ENCODE peak calls at places on chromosomes 4 and X, in four cellular contexts. M is pancreas, T is sigmoid colon, H is tibial artery. U is an unnamed sample.

GRCh38 chrX:20527458-20528099 is 260.9 kb upstream of the RPS6KA3 start:
- DNase-seq in T (no peak), H (no peak), M (no peak), U (no peak)

GRCh38 chr4:101345271-101345595 is 2.1 kb downstream of the PPP3CA start:
- DNase-seq in T (no peak), M (no peak), H (no peak), U (no peak)

GRCh38 chr4:168908093-168908492 is 102.0 kb downstream of the CBR4 start:
- DNase-seq in H (no peak), M (no peak), T (no peak), U (no peak)

GRCh38 chr4:40552536-40552935 is 77.1 kb downstream of the RBM47 start:
- DNase-seq in H (no peak), T (no peak), M (peak), U (no peak)

GRCh38 chr4:13640149-13640671 is 12.7 kb upstream of the BOD1L1 start:
- DNase-seq in T (no peak), M (no peak), H (peak), U (peak)

GRCh38 chrX:31870267-31870666 is 798.4 kb upstream of the FTHL17 start:
- DNase-seq in H (no peak), T (no peak), M (no peak), U (no peak)

GRCh38 chr4:187171731-187172339 is 448.2 kb upstream of the FAT1 start:
- DNase-seq in H (no peak), M (no peak), T (no peak), U (peak)

GRCh38 chr4:123877561-123877960 is 481.0 kb downstream of the SPRY1 start:
- DNase-seq in H (no peak), M (no peak), T (no peak), U (no peak)

GRCh38 chrX:17635231-17635630 is 102.1 kb upstream of the SCML1 start:
- DNase-seq in T (no peak), M (no peak), H (no peak), U (no peak)

GRCh38 chr4:121053601-121054143 is 18.7 kb downstream of the NDNF start:
- DNase-seq in M (no peak), T (no peak), H (no peak), U (peak)

GRCh38 chrX:41303013-41303412 is 30.9 kb upstream of the DDX3X start:
- DNase-seq in H (no peak), T (no peak), M (no peak), U (peak)

GRCh38 chrX:19448077-19448476 is 67.2 kb downstream of the MAP3K15 start:
- DNase-seq in T (no peak), M (no peak), H (no peak), U (no peak)

GRCh38 chr4:85402371-85402770 is 72.6 kb upstream of the ARHGAP24 start:
- DNase-seq in M (no peak), H (no peak), T (no peak), U (peak)

GRCh38 chrX:39821011-39821708 is 276.6 kb downstream of the BCOR start:
- DNase-seq in T (no peak), H (no peak), M (peak), U (no peak)

GRCh38 chr4:155208258-155209054 is at the start of gene NPY2R:
- DNase-seq in H (no peak), M (peak), T (peak), U (no peak)

GRCh38 chr4:127708985-127709384 is 21.2 kb upstream of the SLC25A31 start:
- DNase-seq in H (no peak), M (no peak), T (no peak), U (peak)

GRCh38 chrX:132501606-132502005 is 12.8 kb upstream of the MBNL3 start:
- DNase-seq in H (no peak), M (no peak), T (no peak), U (no peak)

GRCh38 chr4:87414806-87415205 is 7.6 kb upstream of the NUDT9 start:
- DNase-seq in T (no peak), M (no peak), H (no peak), U (no peak)

GRCh38 chr4:7218686-7219085 is 26.3 kb downstream of the SORCS2 start:
- DNase-seq in H (no peak), M (no peak), T (no peak), U (no peak)

GRCh38 chr4:141309864-141310263 is 89.2 kb downstream of the ZNF330 start:
- DNase-seq in T (no peak), M (no peak), H (no peak), U (no peak)

GRCh38 chr4:122005064-122005755 is 53.4 kb upstream of the TRPC3 start:
- DNase-seq in T (no peak), H (no peak), M (no peak), U (no peak)

GRCh38 chrX:68978211-68978780 is 149.5 kb downstream of the EFNB1 start:
- DNase-seq in T (no peak), M (peak), H (no peak), U (no peak)

GRCh38 chr4:48687313-48687712 is 92.8 kb downstream of the FRYL start:
- DNase-seq in M (no peak), H (no peak), T (no peak), U (no peak)

GRCh38 chrX:154486052-154486395 is 391 bp downstream of the UBL4A start:
- DNase-seq in T (peak), H (no peak), M (peak), U (no peak)

GRCh38 chrX:8190341-8190830 is 19.3 kb upstream of the VCX2 start:
- DNase-seq in M (no peak), H (no peak), T (no peak), U (no peak)

GRCh38 chrX:17081535-17081934 is 135.1 kb downstream of the REPS2 start:
- DNase-seq in T (no peak), H (no peak), M (no peak), U (no peak)

GRCh38 chr4:173415885-173416658 is 17.2 kb upstream of the SCRG1 start:
- DNase-seq in M (no peak), T (peak), H (peak), U (no peak)

GRCh38 chr4:173413043-173413442 is 14.1 kb upstream of the SCRG1 start:
- DNase-seq in M (no peak), H (no peak), T (no peak), U (no peak)

GRCh38 chr4:173417833-173418232 is 18.9 kb upstream of the SCRG1 start:
- DNase-seq in H (no peak), M (no peak), T (no peak), U (no peak)

GRCh38 chr4:173414456-173414855 is 15.5 kb upstream of the SCRG1 start:
- DNase-seq in M (no peak), H (no peak), T (no peak), U (no peak)

GRCh38 chr4:173415092-173415491 is 16.2 kb upstream of the SCRG1 start:
- DNase-seq in H (no peak), M (no peak), T (no peak), U (peak)
- H3K27ac ChIP-seq in H (no peak), M (no peak), T (peak), U (no peak)

GRCh38 chrX:46376246-46376885 is 168.9 kb downstream of the ZNF674 start:
- DNase-seq in H (no peak), T (no peak), M (no peak), U (no peak)

GRCh38 chrX:46374371-46374770 is 170.8 kb downstream of the ZNF674 start:
- DNase-seq in T (no peak), M (no peak), H (no peak), U (no peak)

GRCh38 chrX:46380148-46380752 is 165.0 kb downstream of the ZNF674 start:
- DNase-seq in M (no peak), T (no peak), H (no peak), U (no peak)

GRCh38 chrX:46381630-46382029 is 163.6 kb downstream of the ZNF674 start:
- DNase-seq in H (no peak), T (no peak), M (no peak), U (no peak)

GRCh38 chrX:46375831-46376230 is 169.4 kb downstream of the ZNF674 start:
- DNase-seq in T (no peak), M (no peak), H (no peak), U (no peak)
- H3K27ac ChIP-seq in T (no peak), M (no peak), H (no peak), U (peak)

DNA sequence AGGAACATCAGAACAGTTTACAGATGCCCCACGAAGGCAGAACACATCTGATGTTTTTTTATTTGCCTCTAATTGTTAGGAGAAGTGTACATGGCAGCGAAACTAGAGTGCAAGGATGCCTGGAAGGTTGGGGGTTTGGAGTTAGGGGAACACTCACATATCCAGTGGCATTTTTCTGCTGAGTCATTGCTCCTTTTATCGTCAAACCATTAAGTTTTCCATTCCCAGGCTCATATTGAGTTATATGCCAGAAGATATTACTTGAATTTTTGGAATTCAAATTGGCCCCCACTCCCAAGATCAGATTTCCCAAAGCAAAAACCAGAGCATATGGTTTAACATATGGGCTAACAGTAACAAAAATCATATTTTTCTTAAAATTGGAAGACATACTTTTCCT is 152.8 kb downstream of the FSTL5 start:
- DNase-seq in M (no peak), H (no peak), T (no peak), U (no peak)
- H3K27ac ChIP-seq in M (no peak), H (no peak), T (no peak), U (no peak)

DNA sequence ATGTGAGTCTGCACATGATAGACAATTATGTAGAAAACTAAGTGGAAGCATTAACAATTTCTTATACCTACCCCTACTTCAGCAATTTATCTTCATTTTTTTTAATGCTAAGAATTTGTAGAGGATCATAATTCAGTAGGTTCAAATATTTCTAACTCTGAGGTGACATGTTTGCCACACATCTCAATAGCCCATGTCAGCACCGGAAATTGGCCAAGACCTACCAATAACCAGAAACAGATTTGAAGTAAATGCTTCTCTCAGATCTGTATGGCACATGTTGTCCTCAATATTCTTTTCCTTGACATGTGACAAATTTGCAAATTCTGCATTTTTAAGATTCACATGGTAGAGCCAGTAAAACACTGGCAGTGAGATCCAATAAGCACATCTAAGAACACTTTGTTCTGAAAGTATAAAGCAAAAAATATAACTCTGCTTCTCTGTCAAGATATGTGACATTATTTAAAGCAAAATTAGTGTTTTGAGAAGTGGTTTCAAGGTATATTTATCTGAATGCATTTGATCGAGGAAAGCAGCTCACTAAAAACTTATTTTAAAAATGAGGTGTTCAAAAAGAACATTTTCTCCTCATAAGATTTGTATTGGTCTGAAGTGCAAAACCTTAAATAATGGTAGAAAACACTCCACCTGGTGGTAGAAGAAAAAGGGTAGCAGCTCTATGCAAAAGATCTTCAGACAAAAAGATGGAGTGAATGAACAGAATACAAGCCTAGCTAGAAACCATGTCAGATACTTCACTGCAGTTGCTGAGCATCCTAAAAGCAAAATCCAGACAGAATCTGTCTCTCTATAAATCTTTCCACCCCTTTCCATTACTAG is 513.9 kb upstream of the FAM241A start:
- DNase-seq in T (no peak), H (no peak), M (no peak), U (no peak)
- H3K27ac ChIP-seq in T (no peak), H (no peak), M (no peak), U (no peak)

GRCh38 chr4:25619601-25620000 is 36.0 kb upstream of the SLC34A2 start:
- DNase-seq in M (no peak), T (no peak), H (no peak), U (no peak)

GRCh38 chr4:25621027-25621930 is 34.4 kb upstream of the SLC34A2 start:
- DNase-seq in H (no peak), T (no peak), M (no peak), U (no peak)
- H3K27ac ChIP-seq in H (no peak), T (no peak), M (no peak), U (no peak)

DNA sequence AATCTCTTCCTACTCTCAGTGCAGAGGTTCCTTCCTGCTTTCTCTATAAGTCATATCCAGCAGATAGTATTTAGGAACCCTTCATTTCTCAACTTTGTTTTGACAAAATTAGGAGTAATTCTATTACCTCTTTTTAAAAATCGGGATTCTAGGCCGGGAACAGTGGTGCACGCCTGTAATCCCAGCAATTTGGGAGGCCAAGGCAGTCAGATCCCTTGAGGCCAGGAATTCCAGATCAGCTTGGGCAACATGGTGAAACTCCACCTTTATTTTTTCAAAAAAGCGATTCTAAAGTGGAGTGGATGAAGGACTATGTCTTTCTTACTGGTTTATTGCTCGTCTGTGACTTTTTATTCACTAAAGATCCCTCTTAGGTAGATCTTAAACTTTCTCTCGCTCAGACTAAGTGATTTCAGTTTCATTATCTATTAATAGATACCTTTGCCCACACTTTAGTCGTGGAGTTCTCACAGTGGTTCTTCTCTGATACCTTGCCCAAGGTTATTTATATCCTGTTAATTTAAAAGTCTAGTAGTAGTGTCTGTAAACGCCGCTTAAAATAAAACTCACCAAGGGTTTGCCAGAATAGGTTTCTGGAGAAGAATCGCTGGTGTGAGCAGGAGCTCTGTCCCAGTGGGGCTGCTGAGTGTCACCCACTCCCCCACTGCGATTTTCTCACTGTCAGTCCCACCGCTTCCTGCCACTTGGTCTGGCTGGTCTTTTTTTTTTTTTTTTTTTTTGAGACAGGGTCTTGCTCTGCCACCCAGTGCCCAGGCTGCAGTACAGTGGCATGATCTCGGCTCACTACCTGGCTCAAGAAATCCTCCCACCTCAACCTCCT is 27.0 kb upstream of the TMEM131L start:
- DNase-seq in M (no peak), T (no peak), H (no peak), U (no peak)
- H3K27ac ChIP-seq in M (no peak), T (peak), H (peak), U (no peak)